ENCODE peak calls at places on chromosomes 3 and 15, in ten cellular contexts. K is NCI-H460; I is thoracic aorta; B is DMS153; P is effector memory CD8-positive, alpha-beta T cell; W is Caco-2; U is NCI-H748 treated with DMSO at 0.1 percent for 48 hours; L is choroid plexus epithelial cell; Q is activated CD4-positive, alpha-beta T cell treated with anti-CD3 and anti-CD28 coated beads, Interleukin-2, amount 10 ng/mL, durations not matched to agents 7 days and 5 days; V is mesenchymal stem cell. H is an unnamed sample.

GRCh38 chr3:159005148-159005547 is 203.3 kb downstream of the MFSD1 start:
- DNase-seq in W (no peak), Q (no peak), P (no peak), V (no peak), U (no peak), L (no peak), K (no peak), B (no peak), I (no peak), H (no peak)

GRCh38 chr3:188192034-188192433 is 38.1 kb downstream of the LPP start:
- DNase-seq in Q (no peak), V (no peak), W (no peak), B (no peak), L (no peak), I (no peak), K (no peak), U (no peak), P (no peak), H (no peak)

GRCh38 chr3:47984089-47984759 is 32.0 kb downstream of the MAP4 start:
- DNase-seq in V (peak), B (no peak), W (no peak), U (no peak), L (peak), K (no peak), Q (no peak), P (no peak), I (peak), H (no peak)

GRCh38 chr3:38458796-38459498 is 5.3 kb downstream of the ACVR2B start:
- DNase-seq in P (no peak), W (no peak), I (no peak), U (no peak), L (no peak), Q (no peak), K (no peak), V (no peak), B (no peak), H (peak)

GRCh38 chr3:12345141-12345561 is 56.3 kb downstream of the PPARG start:
- DNase-seq in I (no peak), K (no peak), Q (no peak), W (no peak), P (no peak), L (peak), V (peak), U (no peak), B (no peak), H (no peak)

GRCh38 chr3:73727117-73727802 is 102.5 kb upstream of the PDZRN3 start:
- DNase-seq in L (peak), V (peak), U (no peak), B (no peak), I (no peak), W (no peak), Q (no peak), K (no peak), P (no peak), H (no peak)

GRCh38 chr3:128824132-128824850 is 55.1 kb upstream of the ACAD9 start:
- DNase-seq in U (no peak), L (no peak), I (no peak), Q (no peak), W (no peak), V (no peak), K (no peak), B (no peak), P (no peak), H (no peak)

GRCh38 chr3:115913069-115913686 is 289.9 kb downstream of the GAP43 start:
- DNase-seq in I (no peak), L (peak), W (no peak), V (peak), B (no peak), U (no peak), P (no peak), K (no peak), Q (no peak), H (no peak)

GRCh38 chr3:101081990-101082389 is 88.8 kb upstream of the ABI3BP start:
- DNase-seq in V (peak), B (no peak), Q (no peak), U (no peak), I (no peak), K (no peak), P (no peak), L (peak), W (no peak), H (no peak)

GRCh38 chr3:177934001-177934891 is 602.0 kb upstream of the KCNMB2 start:
- DNase-seq in W (peak), P (no peak), B (no peak), K (no peak), U (no peak), I (no peak), V (peak), L (peak), Q (no peak), H (no peak)

GRCh38 chr3:193648542-193649076 is 55.6 kb downstream of the OPA1 start:
- DNase-seq in I (no peak), K (no peak), U (no peak), W (no peak), V (no peak), B (no peak), L (no peak), P (no peak), Q (no peak), H (no peak)

GRCh38 chr3:101816215-101817149 is 32.8 kb upstream of the NFKBIZ start:
- DNase-seq in L (no peak), I (no peak), K (no peak), P (no peak), Q (no peak), W (no peak), B (no peak), U (no peak), V (no peak), H (no peak)

GRCh38 chr3:24505678-24506560 is 11.3 kb upstream of the THRB start:
- DNase-seq in Q (no peak), V (peak), I (no peak), W (no peak), U (no peak), B (no peak), L (peak), K (no peak), P (no peak), H (no peak)

GRCh38 chr3:58623961-58624360 is 42.6 kb downstream of the FAM3D start:
- DNase-seq in L (peak), U (no peak), W (no peak), I (no peak), B (no peak), K (no peak), P (no peak), V (no peak), Q (no peak), H (no peak)

GRCh38 chr3:53231532-53232511 is 24.0 kb downstream of the TKT start:
- DNase-seq in I (no peak), Q (no peak), V (no peak), K (no peak), L (no peak), P (no peak), W (no peak), U (no peak), B (no peak), H (no peak)

GRCh38 chr3:49629866-49630265 is 44.3 kb upstream of the APEH start:
- DNase-seq in P (no peak), U (no peak), W (no peak), I (no peak), Q (no peak), B (no peak), K (no peak), L (no peak), V (no peak), H (no peak)

GRCh38 chr15:40871749-40872617 is 2.1 kb downstream of the RHOV start:
- DNase-seq in L (no peak), B (no peak), V (no peak), W (no peak), P (no peak), K (no peak), U (no peak), Q (no peak), I (no peak), H (peak)

GRCh38 chr15:72155021-72155621 is 36.9 kb downstream of the SENP8 start:
- DNase-seq in V (peak), K (no peak), B (peak), Q (no peak), U (peak), W (no peak), I (peak), P (no peak), L (no peak), H (peak)

GRCh38 chr3:131728898-131729297 is 226.1 kb upstream of the MRPL3 start:
- DNase-seq in W (no peak), Q (no peak), L (no peak), K (no peak), V (no peak), U (peak), I (no peak), B (peak), P (no peak), H (no peak)

GRCh38 chr3:45198264-45199260 is 27.5 kb downstream of the TMEM158 start:
- DNase-seq in B (no peak), W (no peak), K (no peak), P (no peak), L (no peak), U (no peak), Q (no peak), V (peak), I (no peak), H (no peak)

GRCh38 chr15:44317423-44317822 is 28.9 kb downstream of the GOLM2 start:
- DNase-seq in P (no peak), B (no peak), W (no peak), V (no peak), Q (no peak), U (no peak), I (no peak), K (no peak), L (no peak), H (no peak)

H was measured in NCI-H510A treated with DMSO at 0.1 percent for 48 hours.